ENCODE peak calls at places on chromosomes 11 and 22, in four cellular contexts. J is activated CD4-positive, CD25-positive, alpha-beta regulatory T cell treated with anti-CD3 and anti-CD28 coated beads, Interleukin-2, amount 50 U/mL, for 24 hours; P is body of pancreas; R is SK-N-SH treated with all-trans-retinoic acid at 6 μM for 48 hours. Z is an unnamed sample.

GRCh38 chr11:75689861-75690641 is 21.2 kb upstream of the MAP6 start:
- ATAC-seq in J (peak), P (no peak), R (no peak), Z (no peak)

GRCh38 chr11:85724750-85725465 is 38.9 kb upstream of the CCDC89 start:
- ATAC-seq in J (no peak), R (no peak), P (no peak), Z (no peak)

GRCh38 chr11:124075492-124075840 is 34.3 kb upstream of the OR10G7 start:
- ATAC-seq in R (no peak), P (no peak), J (no peak), Z (peak)

GRCh38 chr11:15157738-15158137 is 43.0 kb downstream of the INSC start:
- ATAC-seq in R (no peak), P (no peak), J (no peak), Z (no peak)

GRCh38 chr11:75429902-75430691 is 2.9 kb downstream of the KLHL35 start:
- ATAC-seq in R (peak), P (peak), J (peak), Z (peak)

GRCh38 chr11:68303982-68304780 is 8.2 kb upstream of the LRP5 start:
- ATAC-seq in J (no peak), P (no peak), R (no peak), Z (no peak)

GRCh38 chr22:21624120-21624879 is 5.5 kb downstream of the YDJC start:
- ATAC-seq in R (peak), J (no peak), P (no peak), Z (no peak)

GRCh38 chr11:35231074-35231473 is 92.1 kb downstream of the CD44 start:
- ATAC-seq in R (no peak), J (no peak), P (no peak), Z (no peak)

GRCh38 chr11:18493310-18493709 is 33.4 kb downstream of the TSG101 start:
- ATAC-seq in J (no peak), P (no peak), R (no peak), Z (no peak)

GRCh38 chr11:73971175-73971719 is 11.4 kb downstream of the UCP2 start:
- ATAC-seq in P (no peak), J (no peak), R (no peak), Z (no peak)

GRCh38 chr11:60818057-60818456 is 23.9 kb upstream of the CCDC86 start:
- ATAC-seq in P (no peak), J (no peak), R (no peak), Z (no peak)

GRCh38 chr11:74699615-74700396 is 31.4 kb downstream of the CHRDL2 start:
- ATAC-seq in J (no peak), P (no peak), R (no peak), Z (no peak)

GRCh38 chr11:61751384-61751783 is 1.1 kb upstream of the MYRF start:
- ATAC-seq in R (no peak), P (no peak), J (no peak), Z (no peak)

GRCh38 chr11:67289226-67289650 is at the start of gene ANKRD13D:
- ATAC-seq in J (no peak), R (peak), P (peak), Z (peak)

GRCh38 chr11:76161261-76161961 is 44.9 kb downstream of the WNT11 start:
- ATAC-seq in P (peak), R (peak), J (no peak), Z (peak)

GRCh38 chr11:86477495-86478155 is 102.9 kb downstream of the CCDC81 start:
- ATAC-seq in J (no peak), P (no peak), R (peak), Z (no peak)

GRCh38 chr22:39091136-39092081 is 5.6 kb upstream of the APOBEC3H start:
- ATAC-seq in R (no peak), J (no peak), P (no peak), Z (no peak)

GRCh38 chr11:7577883-7578242 is 64.1 kb downstream of the PPFIBP2 start:
- ATAC-seq in J (no peak), R (peak), P (no peak), Z (no peak)

GRCh38 chr11:123588117-123588815 is 66.2 kb downstream of the SCN3B start:
- ATAC-seq in R (no peak), P (peak), J (no peak), Z (no peak)

GRCh38 chr11:859394-860131 is 16.9 kb downstream of the TSPAN4 start:
- ATAC-seq in R (peak), J (no peak), P (peak), Z (peak)

GRCh38 chr11:61598886-61599868 is 18.3 kb upstream of the SYT7 start:
- ATAC-seq in J (no peak), P (no peak), R (peak), Z (peak)

GRCh38 chr11:114109206-114110090 is 49.9 kb downstream of the ZBTB16 start:
- ATAC-seq in J (no peak), P (no peak), R (no peak), Z (peak)

GRCh38 chr11:6650104-6650503 is 5.5 kb downstream of the DCHS1 start:
- ATAC-seq in J (no peak), R (no peak), P (no peak), Z (no peak)

GRCh38 chr11:102318469-102318868 is 1.2 kb downstream of the BIRC3 start:
- ATAC-seq in P (no peak), R (no peak), J (peak), Z (no peak)

GRCh38 chr22:23404689-23405365 is 175.3 kb downstream of the IGLL1 start:
- ATAC-seq in J (no peak), R (no peak), P (no peak), Z (no peak)

GRCh38 chr11:47534707-47535251 is 18.2 kb downstream of the CELF1 start:
- ATAC-seq in J (no peak), P (no peak), R (no peak), Z (no peak)

GRCh38 chr22:19045094-19045493 is 77.1 kb downstream of the DGCR2 start:
- ATAC-seq in R (no peak), J (no peak), P (no peak), Z (no peak)

GRCh38 chr22:27842236-27842993 is 40.9 kb upstream of the MN1 start:
- ATAC-seq in P (peak), R (peak), J (no peak), Z (no peak)

GRCh38 chr11:119699227-119699626 is 29.8 kb downstream of the NECTIN1 start:
- ATAC-seq in R (no peak), P (peak), J (no peak), Z (peak)

GRCh38 chr11:27489092-27489491 is 16.5 kb upstream of the LGR4 start:
- ATAC-seq in P (no peak), J (no peak), R (no peak), Z (no peak)

GRCh38 chr22:33986954-33987353 is 66.7 kb upstream of the LARGE1 start:
- ATAC-seq in P (no peak), J (no peak), R (no peak), Z (no peak)

Z was measured in gastroesophageal sphincter.